ENCODE peak calls at places on chromosomes 6 and 20, in ten cellular contexts. R is suprapubic skin, N is A549, L is tibial nerve, G is sigmoid colon, Q is K562, E is transverse colon, P is ovary, T is H1, J is HepG2. I is an unnamed sample.

GRCh38 chr6:106102967-106103727 is 17.0 kb downstream of the PRDM1 start:
- DNase-seq in R (no peak), N (no peak), L (no peak), G (no peak), Q (no peak), E (no peak), P (no peak), T (no peak), J (no peak), I (no peak)

GRCh38 chr20:50592282-50593004 is 82.3 kb downstream of the PTPN1 start:
- DNase-seq in R (no peak), N (no peak), L (no peak), G (peak; percentile 80), Q (no peak), E (no peak), P (peak; percentile 82), T (no peak), J (no peak), I (peak; percentile 78)

GRCh38 chr20:33600414-33600813 is 61.7 kb upstream of the C20orf144 start:
- DNase-seq in R (no peak), N (no peak), L (no peak), G (no peak), Q (no peak), E (no peak), P (no peak), T (no peak), J (no peak), I (no peak)

GRCh38 chr20:56957737-56958553 is 308.5 kb downstream of the BMP7 start:
- DNase-seq in R (no peak), N (no peak), L (no peak), G (no peak), Q (no peak), E (no peak), P (no peak), T (no peak), J (no peak), I (no peak)

GRCh38 chr6:34981951-34982350 is 92.9 kb downstream of the ANKS1A start:
- DNase-seq in R (no peak), N (no peak), L (no peak), G (no peak), Q (no peak), E (no peak), P (no peak), T (no peak), J (no peak), I (no peak)

GRCh38 chr6:168122011-168122410 is 43.0 kb upstream of the FRMD1 start:
- DNase-seq in R (peak; percentile 41), N (no peak), L (no peak), G (peak; percentile 28), Q (no peak), E (no peak), P (peak; percentile 15), T (no peak), J (no peak), I (peak; percentile 63)

GRCh38 chr6:129818251-129818650 is 42.9 kb downstream of the TMEM244 start:
- DNase-seq in R (no peak), N (no peak), L (no peak), G (no peak), Q (no peak), E (no peak), P (no peak), T (no peak), J (no peak), I (no peak)

GRCh38 chr6:84731901-84732300 is 32.5 kb downstream of the TBX18 start:
- DNase-seq in R (no peak), N (no peak), L (no peak), G (no peak), Q (no peak), E (no peak), P (no peak), T (no peak), J (no peak), I (no peak)

GRCh38 chr6:42099340-42100028 is 42.9 kb downstream of the C6orf132 start:
- DNase-seq in R (no peak), N (no peak), L (no peak), G (no peak), Q (peak; percentile 44), E (peak; percentile 85), P (no peak), T (no peak), J (peak; percentile 39), I (peak; percentile 92)

GRCh38 chr6:137352859-137353258 is 133.7 kb upstream of the IFNGR1 start:
- DNase-seq in R (no peak), N (no peak), L (no peak), G (no peak), Q (no peak), E (peak; percentile 12), P (no peak), T (no peak), J (peak; percentile 93), I (no peak)

GRCh38 chr6:52509281-52510212 is 67.3 kb downstream of the TRAM2 start:
- DNase-seq in R (no peak), N (no peak), L (no peak), G (no peak), Q (no peak), E (no peak), P (no peak), T (no peak), J (no peak), I (no peak)

GRCh38 chr6:105102186-105102585 is 77.6 kb downstream of the POPDC3 start:
- DNase-seq in R (no peak), N (no peak), L (no peak), G (no peak), Q (no peak), E (no peak), P (no peak), T (no peak), J (no peak), I (no peak)

GRCh38 chr6:35737413-35738211 is 780 bp downstream of the ARMC12 start:
- DNase-seq in R (no peak), N (peak; percentile 65), L (no peak), G (no peak), Q (peak; percentile 72), E (no peak), P (no peak), T (no peak), J (peak; percentile 87), I (no peak)

GRCh38 chr6:142395768-142396231 is 94.0 kb downstream of the ADGRG6 start:
- DNase-seq in R (no peak), N (no peak), L (no peak), G (no peak), Q (no peak), E (no peak), P (no peak), T (no peak), J (no peak), I (no peak)
- H3K27ac ChIP-seq in R (no peak overlapping the region), N (no peak overlapping the region), L (no peak overlapping the region), G (no peak overlapping the region), Q (no peak overlapping the region), E (no peak overlapping the region), P (no peak overlapping the region), T (no peak overlapping the region), J (no peak overlapping the region), I (no peak overlapping the region)

GRCh38 chr6:95496769-95497426 is 80.4 kb upstream of the MANEA start:
- DNase-seq in R (peak; percentile 77), N (no peak), L (no peak), G (no peak), Q (no peak), E (no peak), P (no peak), T (no peak), J (no peak), I (peak; percentile 65)
- H3K9me3 ChIP-seq in R (no peaks in the 10 kb centered on the region), N (no peaks in the 10 kb centered on the region), L (no peaks in the 10 kb centered on the region), G (no peaks in the 10 kb centered on the region), Q (no peaks in the 10 kb centered on the region), E (no peaks in the 10 kb centered on the region), P (no peaks in the 10 kb centered on the region), T (peaks cover 10% of the 10 kb centered on the region), J (no peaks in the 10 kb centered on the region), I (no peaks in the 10 kb centered on the region)

GRCh38 chr6:38389875-38390274 is 249.9 kb downstream of the BTBD9 start:
- DNase-seq in R (no peak), N (no peak), L (no peak), G (no peak), Q (no peak), E (no peak), P (no peak), T (no peak), J (no peak), I (no peak)

GRCh38 chr6:38391909-38392614 is 247.7 kb downstream of the BTBD9 start:
- DNase-seq in R (no peak), N (no peak), L (no peak), G (no peak), Q (no peak), E (no peak), P (no peak), T (no peak), J (no peak), I (no peak)

GRCh38 chr6:38391206-38391908 is 248.4 kb downstream of the BTBD9 start:
- DNase-seq in R (no peak), N (no peak), L (no peak), G (no peak), Q (no peak), E (no peak), P (no peak), T (no peak), J (no peak), I (no peak)

GRCh38 chr6:38387994-38388393 is 251.7 kb downstream of the BTBD9 start:
- DNase-seq in R (no peak), N (no peak), L (peak; percentile 14), G (no peak), Q (no peak), E (no peak), P (no peak), T (no peak), J (no peak), I (no peak)

GRCh38 chr6:38387461-38387860 is 252.3 kb downstream of the BTBD9 start:
- DNase-seq in R (no peak), N (no peak), L (no peak), G (no peak), Q (no peak), E (no peak), P (no peak), T (no peak), J (no peak), I (no peak)
- TF ChIP-seq EP300 in R (no peak), N (no peak), L (no peak), G (no peak), Q (no peak), E (no peak), P (no peak), T (no peak), J (no peak), I (no peak)

DNA sequence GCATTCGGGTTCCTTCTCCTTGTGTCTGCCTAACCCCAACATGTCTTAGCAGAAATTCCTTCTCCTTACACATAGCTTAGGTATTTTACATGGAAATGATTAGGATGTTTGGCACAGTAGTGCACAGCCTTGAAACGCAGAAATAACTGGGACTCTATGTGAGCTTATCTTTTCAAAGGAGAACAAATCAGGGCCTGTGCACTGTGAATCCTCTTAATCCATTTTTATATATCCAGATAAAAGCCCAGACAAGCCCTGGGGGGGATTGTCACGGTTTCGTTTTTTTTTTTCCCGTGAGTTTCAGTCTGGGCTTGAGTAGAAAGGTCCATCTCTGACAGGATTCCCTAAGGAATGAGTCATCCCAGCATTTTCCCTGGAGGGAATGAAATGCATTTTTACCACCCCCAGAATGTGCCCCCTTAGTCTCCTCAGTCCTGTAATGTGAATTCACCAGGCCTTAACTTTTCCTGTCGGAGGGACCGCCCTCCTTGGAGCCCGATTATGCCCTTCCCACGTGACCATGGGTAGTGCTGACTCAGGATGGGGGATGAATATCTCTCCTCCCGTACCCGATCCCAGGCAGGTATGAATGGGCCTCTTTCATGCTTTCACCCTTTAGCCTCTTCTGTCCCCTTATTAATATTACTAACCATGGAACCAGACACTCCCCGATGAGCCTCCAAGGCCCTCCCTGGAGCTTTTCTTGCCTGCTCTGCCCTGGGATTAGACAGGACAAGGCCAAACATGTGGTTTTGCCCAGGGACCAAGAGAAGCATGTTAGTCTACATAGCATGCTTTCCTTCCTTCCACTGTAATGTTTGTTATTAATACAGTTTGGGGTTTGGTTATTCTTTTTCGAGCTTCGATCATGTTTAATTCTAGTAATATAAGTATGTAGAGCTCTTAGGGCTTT is 23.9 kb upstream of the NAA20 start:
- DNase-seq in R (no peak), N (peak; percentile 76), L (no peak), G (no peak), Q (no peak), E (no peak), P (peak; percentile 59), T (no peak), J (peak; percentile 43), I (no peak)
- H3K27ac ChIP-seq in R (peak overlapping the region; percentile 83), N (peak overlapping the region; percentile 90), L (peak overlapping the region; percentile 2), G (peak overlapping the region; percentile 76), Q (no peak overlapping the region), E (peak overlapping the region; percentile 65), P (peak overlapping the region; percentile 63), T (no peak overlapping the region), J (no peak overlapping the region), I (peak overlapping the region; percentile 84)